ENCODE peak calls at places on chromosomes 4 and X, in six cellular contexts. K is A549, G is brain microvascular endothelial cell, J is RWPE1, S is stomach, R is left ventricle myocardium inferior. W is an unnamed sample.

GRCh38 chr4:85955614-85956295 is 404.1 kb downstream of the MAPK10 start:
- DNase-seq in K (no peak), G (no peak), J (peak; percentile 12), S (no peak), R (no peak), W (no peak)

GRCh38 chr4:120227568-120227967 is 160.9 kb upstream of the MAD2L1 start:
- DNase-seq in K (no peak), G (no peak), J (no peak), S (no peak), R (no peak), W (no peak)

GRCh38 chrX:123846598-123847038 is 13.2 kb upstream of the XIAP start:
- DNase-seq in K (no peak), G (peak; percentile 65), J (no peak), S (no peak), R (no peak), W (no peak)

GRCh38 chr4:117326091-117326490 is 240.7 kb upstream of the TRAM1L1 start:
- DNase-seq in K (no peak), G (no peak), J (no peak), S (no peak), R (no peak), W (no peak)

GRCh38 chrX:44439242-44439641 is 95.8 kb upstream of the EFHC2 start:
- DNase-seq in K (no peak), G (no peak), J (no peak), S (no peak), R (no peak), W (no peak)

GRCh38 chr4:147760695-147761094 is 28.8 kb downstream of the ARHGAP10 start:
- DNase-seq in K (no peak), G (no peak), J (no peak), S (peak; percentile 72), R (peak; percentile 43), W (no peak)

GRCh38 chrX:128897611-128898010 is 625.7 kb downstream of the SMARCA1 start:
- DNase-seq in K (no peak), G (no peak), J (no peak), S (no peak), R (no peak), W (no peak)

GRCh38 chrX:11381464-11381863 is 88.3 kb downstream of the AMELX start:
- DNase-seq in K (peak; percentile 5), G (peak; percentile 69), J (peak; percentile 17), S (no peak), R (no peak), W (no peak)

GRCh38 chr4:24574256-24574655 is 10.1 kb downstream of the DHX15 start:
- DNase-seq in K (no peak), G (no peak), J (no peak), S (no peak), R (no peak), W (no peak)

GRCh38 chr4:41362647-41363383 is 106.1 kb downstream of the UCHL1 start:
- DNase-seq in K (no peak), G (no peak), J (no peak), S (no peak), R (no peak), W (no peak)

GRCh38 chr4:2163311-2163821 is 78.6 kb downstream of the HAUS3 start:
- DNase-seq in K (no peak), G (no peak), J (no peak), S (no peak), R (no peak), W (no peak)

GRCh38 chrX:55206152-55206941 is 13.8 kb upstream of the PAGE5 start:
- DNase-seq in K (no peak), G (no peak), J (no peak), S (no peak), R (no peak), W (no peak)

GRCh38 chrX:11470231-11470630 is 177.0 kb downstream of the AMELX start:
- DNase-seq in K (no peak), G (peak; percentile 75), J (peak; percentile 2), S (no peak), R (no peak), W (peak; percentile 29)

GRCh38 chr4:56183344-56183959 is 203.8 kb downstream of the AASDH start:
- DNase-seq in K (no peak), G (no peak), J (no peak), S (no peak), R (no peak), W (no peak)

GRCh38 chr4:176545886-176546285 is 226.1 kb downstream of the SPCS3 start:
- DNase-seq in K (no peak), G (peak; percentile 45), J (no peak), S (no peak), R (no peak), W (no peak)

GRCh38 chrX:132292753-132293152 is 73.5 kb upstream of the RAP2C start:
- DNase-seq in K (peak; percentile 29), G (peak; percentile 28), J (peak; percentile 28), S (no peak), R (no peak), W (no peak)

GRCh38 chrX:132415012-132415411 is 73.8 kb downstream of the MBNL3 start:
- DNase-seq in K (no peak), G (no peak), J (no peak), S (no peak), R (no peak), W (no peak)

GRCh38 chr4:123836919-123837605 is 440.5 kb downstream of the SPRY1 start:
- DNase-seq in K (no peak), G (no peak), J (no peak), S (no peak), R (no peak), W (no peak)

GRCh38 chr4:37948542-37948941 is 11.7 kb upstream of the PTTG2 start:
- DNase-seq in K (no peak), G (no peak), J (no peak), S (no peak), R (no peak), W (no peak)

GRCh38 chrX:56751071-56751470 is 22.0 kb downstream of the NBDY start:
- DNase-seq in K (no peak), G (no peak), J (no peak), S (no peak), R (no peak), W (no peak)

GRCh38 chrX:64394874-64395567 is at the start of gene MTMR8:
- DNase-seq in K (peak; percentile 54), G (peak; percentile 41), J (peak; percentile 62), S (peak; percentile 77), R (peak; percentile 51), W (peak; percentile 67)

GRCh38 chrX:7191681-7192110 is 43.7 kb upstream of the PUDP start:
- DNase-seq in K (no peak), G (no peak), J (no peak), S (no peak), R (no peak), W (no peak)

GRCh38 chrX:132433551-132433950 is 55.3 kb downstream of the MBNL3 start:
- DNase-seq in K (no peak), G (no peak), J (no peak), S (no peak), R (no peak), W (no peak)

GRCh38 chrX:13965531-13965930 is 64.2 kb downstream of the GEMIN8 start:
- DNase-seq in K (no peak), G (no peak), J (no peak), S (no peak), R (no peak), W (no peak)

GRCh38 chr4:122224348-122224747 is 72.2 kb downstream of the BLTP1 start:
- DNase-seq in K (peak; percentile 0), G (peak; percentile 31), J (peak; percentile 2), S (no peak), R (no peak), W (no peak)

GRCh38 chrX:77693594-77693993 is 92.4 kb downstream of the ATRX start:
- DNase-seq in K (no peak), G (no peak), J (no peak), S (no peak), R (no peak), W (no peak)
- H3K27ac ChIP-seq in K (no peak overlapping the region), G (no peak overlapping the region), J (no peak overlapping the region), S (no peak overlapping the region), R (no peak overlapping the region), W (no peak overlapping the region)

DNA sequence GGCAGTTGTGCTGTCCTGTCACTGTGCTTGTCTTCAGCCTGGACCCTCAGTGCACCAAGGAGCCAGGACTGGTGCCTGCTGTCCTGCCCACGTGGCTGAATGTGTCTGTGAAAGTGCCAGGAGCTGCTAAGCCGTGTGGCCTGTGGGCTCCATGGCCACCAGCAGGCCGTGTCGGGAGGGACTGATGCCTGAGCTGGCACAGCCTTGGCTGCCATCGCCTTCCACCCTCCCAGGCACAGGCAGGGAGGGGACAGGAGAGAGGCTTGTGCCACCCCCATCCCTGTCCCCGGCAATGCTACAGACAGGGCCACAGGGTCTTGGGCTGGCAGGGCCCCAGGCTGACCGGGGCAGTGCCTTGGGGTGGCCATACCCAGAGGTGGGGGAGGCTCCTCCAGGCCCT is 24.8 kb downstream of the DOK7 start:
- DNase-seq in K (no peak), G (no peak), J (no peak), S (no peak), R (no peak), W (no peak)
- TF ChIP-seq CTCF in K (no peak), G (no peak), J (no peak), S (no peak), R (no peak), W (no peak)

DNA sequence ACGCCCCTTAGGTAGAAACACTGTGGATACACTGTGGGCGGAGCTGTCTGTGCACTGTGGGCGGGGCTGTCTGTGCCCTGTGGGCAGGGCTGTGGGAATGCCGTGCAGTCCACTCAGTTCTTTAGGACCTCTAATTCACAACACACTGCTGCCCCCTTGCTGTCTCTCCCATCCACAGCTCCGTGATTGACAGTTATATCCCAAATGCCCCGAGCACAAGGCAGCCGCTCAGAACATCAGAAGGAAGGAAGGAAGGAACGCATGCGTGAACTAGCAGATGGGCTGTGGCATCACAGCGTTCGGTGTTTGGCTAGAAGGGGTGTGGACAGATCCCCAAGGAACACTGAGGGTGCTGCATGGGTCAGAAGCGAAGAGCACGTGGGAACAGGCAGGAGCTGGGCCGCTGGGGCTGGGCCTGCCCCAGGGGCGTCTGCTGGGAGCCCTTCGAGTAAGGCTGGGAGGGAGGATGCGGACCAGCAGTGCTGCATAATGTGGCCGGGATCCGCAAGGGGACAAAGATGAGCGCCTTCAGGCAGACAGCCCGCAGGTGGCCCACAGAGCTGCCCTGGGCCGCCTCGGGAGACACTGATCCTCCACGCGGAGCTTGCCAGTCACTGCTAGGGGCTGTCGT is 29.8 kb downstream of the ACOX3 start:
- DNase-seq in K (peak; percentile 57), G (peak; percentile 83), J (peak; percentile 55), S (peak; percentile 81), R (peak; percentile 66), W (peak; percentile 44)
- H3K27ac ChIP-seq in K (no peak overlapping the region), G (no peak overlapping the region), J (peak overlapping the region; percentile 57), S (no peak overlapping the region), R (peak overlapping the region; percentile 54), W (no peak overlapping the region)

DNA sequence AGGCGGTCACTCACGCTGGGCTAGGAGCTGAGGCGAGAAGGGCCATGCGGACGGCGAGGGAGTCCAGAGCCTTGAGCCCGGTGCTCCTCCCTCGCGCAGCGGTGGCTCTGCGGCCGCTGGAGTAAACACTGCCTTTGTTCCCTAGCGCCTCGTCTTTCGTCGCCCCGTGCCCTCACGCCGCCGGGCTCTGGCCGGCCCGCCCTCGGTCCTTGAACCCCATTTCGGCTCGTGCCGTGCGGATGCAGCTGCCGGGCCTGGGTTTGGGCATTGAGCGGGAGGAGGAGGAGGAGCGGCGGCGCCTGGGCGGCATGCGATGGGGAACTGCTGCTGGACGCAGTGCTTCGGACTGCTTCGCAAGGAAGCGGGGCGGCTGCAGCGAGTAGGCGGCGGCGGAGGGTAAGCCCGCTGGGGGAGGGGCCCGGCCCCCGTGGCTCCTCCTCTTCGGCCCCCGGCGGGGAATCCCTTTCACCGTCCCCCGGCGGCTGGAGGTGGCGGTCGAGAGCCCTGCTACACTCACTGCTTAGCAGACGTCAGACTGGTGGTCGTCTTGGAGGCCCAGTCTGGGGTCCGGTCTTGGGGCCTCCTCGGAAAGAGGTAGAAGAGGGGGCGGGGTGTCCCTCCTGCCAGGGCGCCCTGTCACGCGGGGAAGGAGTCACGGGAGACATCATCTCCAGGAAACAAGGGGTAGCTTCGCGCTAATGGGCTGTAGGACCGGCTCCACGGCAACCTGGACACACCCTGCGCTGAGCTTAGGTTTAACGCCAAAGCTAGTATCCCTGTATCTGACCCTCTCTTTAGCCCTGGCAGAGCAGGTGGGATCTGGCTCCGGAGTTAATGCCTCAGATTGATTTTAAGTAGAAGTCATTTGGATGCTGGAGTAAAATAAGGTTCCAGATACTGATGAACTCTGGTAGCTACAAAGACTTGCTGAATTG is at the start of gene AP1AR:
- DNase-seq in K (peak; percentile 66), G (peak; percentile 63), J (peak; percentile 85), S (peak; percentile 78), R (peak; percentile 84), W (peak; percentile 81)
- TF ChIP-seq CTCF in K (no peak), G (peak; percentile 56), J (peak; percentile 35), S (no peak), R (peak; percentile 52), W (no peak)

W was measured in lung.